ENCODE peak calls at places on chromosomes 11 and 22, in seven cellular contexts. One of them, this sample, is unnamed.

GRCh38 chr11:98798333-98798732 is 222.4 kb upstream of the CNTN5 start:
- DNase-seq in mammary epithelial cell: no peak
- DNase-seq in spleen: no peak
- DNase-seq in breast epithelium: no peak
- DNase-seq in tibial artery: no peak
- DNase-seq in kidney: no peak
- DNase-seq in lung: no peak
- DNase-seq in this sample: no peak

GRCh38 chr11:113411536-113411935 is 24.0 kb downstream of the ANKK1 start:
- DNase-seq in kidney: no peak
- DNase-seq in breast epithelium: no peak
- DNase-seq in tibial artery: no peak
- DNase-seq in spleen: no peak
- DNase-seq in lung: no peak
- DNase-seq in mammary epithelial cell: no peak
- DNase-seq in this sample: no peak

GRCh38 chr11:72643547-72643946 is 30.7 kb downstream of the PDE2A start:
- DNase-seq in breast epithelium: no peak
- DNase-seq in spleen: no peak
- DNase-seq in kidney: no peak
- DNase-seq in tibial artery: peak
- DNase-seq in lung: no peak
- DNase-seq in mammary epithelial cell: peak
- DNase-seq in this sample: no peak

GRCh38 chr22:45284705-45285305 is at the start of gene UPK3A:
- DNase-seq in breast epithelium: no peak
- DNase-seq in mammary epithelial cell: peak
- DNase-seq in spleen: peak
- DNase-seq in kidney: peak
- DNase-seq in lung: peak
- DNase-seq in tibial artery: peak
- DNase-seq in this sample: no peak

GRCh38 chr11:8768625-8769333 is 86.2 kb downstream of the RPL27A start:
- DNase-seq in kidney: no peak
- DNase-seq in spleen: no peak
- DNase-seq in lung: peak
- DNase-seq in mammary epithelial cell: peak
- DNase-seq in tibial artery: peak
- DNase-seq in breast epithelium: no peak
- DNase-seq in this sample: no peak

GRCh38 chr11:6640985-6641701 is 14.5 kb downstream of the DCHS1 start:
- DNase-seq in lung: no peak
- DNase-seq in tibial artery: no peak
- DNase-seq in spleen: no peak
- DNase-seq in breast epithelium: no peak
- DNase-seq in kidney: peak
- DNase-seq in mammary epithelial cell: no peak
- DNase-seq in this sample: no peak

GRCh38 chr11:119759747-119760412 is 30.9 kb upstream of the NECTIN1 start:
- DNase-seq in lung: no peak
- DNase-seq in breast epithelium: no peak
- DNase-seq in kidney: no peak
- DNase-seq in tibial artery: no peak
- DNase-seq in spleen: peak
- DNase-seq in mammary epithelial cell: no peak
- DNase-seq in this sample: no peak

GRCh38 chr11:72430743-72431570 is 3.4 kb downstream of the CLPB start:
- DNase-seq in lung: no peak
- DNase-seq in breast epithelium: no peak
- DNase-seq in spleen: no peak
- DNase-seq in mammary epithelial cell: peak
- DNase-seq in kidney: peak
- DNase-seq in tibial artery: no peak
- DNase-seq in this sample: peak

GRCh38 chr22:20378110-20378509 is 15.8 kb upstream of the ZNF74 start:
- DNase-seq in kidney: no peak
- DNase-seq in breast epithelium: no peak
- DNase-seq in tibial artery: no peak
- DNase-seq in mammary epithelial cell: no peak
- DNase-seq in lung: no peak
- DNase-seq in spleen: no peak
- DNase-seq in this sample: no peak

GRCh38 chr11:43955381-43956118 is 13.1 kb downstream of the C11orf96 start:
- DNase-seq in tibial artery: no peak
- DNase-seq in kidney: no peak
- DNase-seq in mammary epithelial cell: peak
- DNase-seq in breast epithelium: no peak
- DNase-seq in lung: no peak
- DNase-seq in spleen: no peak
- DNase-seq in this sample: no peak

GRCh38 chr22:24482586-24482985 is 12.5 kb upstream of the UPB1 start:
- DNase-seq in breast epithelium: no peak
- DNase-seq in mammary epithelial cell: peak
- DNase-seq in tibial artery: no peak
- DNase-seq in spleen: no peak
- DNase-seq in kidney: no peak
- DNase-seq in lung: no peak
- DNase-seq in this sample: no peak

GRCh38 chr11:134658481-134659080 is 246.5 kb upstream of the B3GAT1 start:
- DNase-seq in tibial artery: peak
- DNase-seq in mammary epithelial cell: no peak
- DNase-seq in spleen: no peak
- DNase-seq in breast epithelium: no peak
- DNase-seq in lung: peak
- DNase-seq in kidney: peak
- DNase-seq in this sample: no peak

GRCh38 chr11:62921573-62922188 is 518 bp upstream of the CHRM1 start:
- DNase-seq in kidney: no peak
- DNase-seq in spleen: peak
- DNase-seq in mammary epithelial cell: no peak
- DNase-seq in breast epithelium: no peak
- DNase-seq in tibial artery: no peak
- DNase-seq in lung: no peak
- DNase-seq in this sample: no peak

GRCh38 chr11:21561589-21561988 is 631.3 kb upstream of the ANO5 start:
- DNase-seq in spleen: no peak
- DNase-seq in breast epithelium: no peak
- DNase-seq in lung: no peak
- DNase-seq in tibial artery: no peak
- DNase-seq in mammary epithelial cell: peak
- DNase-seq in kidney: no peak
- DNase-seq in this sample: no peak

GRCh38 chr11:106133529-106133928 is 56.1 kb downstream of the AASDHPPT start:
- DNase-seq in spleen: no peak
- DNase-seq in mammary epithelial cell: no peak
- DNase-seq in tibial artery: no peak
- DNase-seq in lung: no peak
- DNase-seq in kidney: no peak
- DNase-seq in breast epithelium: no peak
- DNase-seq in this sample: no peak

GRCh38 chr11:75582935-75583709 is 21.1 kb downstream of the SERPINH1 start:
- DNase-seq in mammary epithelial cell: no peak
- DNase-seq in lung: peak
- DNase-seq in tibial artery: peak
- DNase-seq in breast epithelium: peak
- DNase-seq in spleen: peak
- DNase-seq in kidney: peak
- DNase-seq in this sample: peak

GRCh38 chr11:73662445-73663157 is 16.2 kb downstream of the PLEKHB1 start:
- DNase-seq in tibial artery: no peak
- DNase-seq in breast epithelium: no peak
- DNase-seq in lung: no peak
- DNase-seq in spleen: no peak
- DNase-seq in kidney: no peak
- DNase-seq in mammary epithelial cell: no peak
- DNase-seq in this sample: no peak

GRCh38 chr11:38672445-38672844 is 2074.4 kb upstream of the RAG2 start:
- DNase-seq in breast epithelium: no peak
- DNase-seq in kidney: no peak
- DNase-seq in tibial artery: no peak
- DNase-seq in lung: no peak
- DNase-seq in spleen: no peak
- DNase-seq in mammary epithelial cell: peak
- DNase-seq in this sample: no peak

GRCh38 chr11:44623716-44624491 is 58.4 kb downstream of the CD82 start:
- DNase-seq in kidney: peak
- DNase-seq in lung: peak
- DNase-seq in tibial artery: peak
- DNase-seq in breast epithelium: peak
- DNase-seq in spleen: peak
- DNase-seq in mammary epithelial cell: no peak
- DNase-seq in this sample: peak

GRCh38 chr22:25942989-25943411 is 201.0 kb downstream of the MYO18B start:
- DNase-seq in breast epithelium: no peak
- DNase-seq in kidney: no peak
- DNase-seq in lung: no peak
- DNase-seq in tibial artery: no peak
- DNase-seq in mammary epithelial cell: no peak
- DNase-seq in spleen: no peak
- DNase-seq in this sample: peak

GRCh38 chr22:32870474-32870873 is 69.0 kb downstream of the TIMP3 start:
- DNase-seq in breast epithelium: no peak
- DNase-seq in tibial artery: no peak
- DNase-seq in lung: no peak
- DNase-seq in kidney: no peak
- DNase-seq in mammary epithelial cell: no peak
- DNase-seq in spleen: no peak
- DNase-seq in this sample: no peak

GRCh38 chr11:130916910-130917309 is 631 bp upstream of the SNX19 start:
- DNase-seq in spleen: peak
- DNase-seq in breast epithelium: no peak
- DNase-seq in kidney: no peak
- DNase-seq in tibial artery: no peak
- DNase-seq in mammary epithelial cell: no peak
- DNase-seq in lung: no peak
- DNase-seq in this sample: no peak
- H3K4me3 ChIP-seq in spleen: no peak
- H3K4me3 ChIP-seq in breast epithelium: peak
- H3K4me3 ChIP-seq in kidney: peak
- H3K4me3 ChIP-seq in tibial artery: peak
- H3K4me3 ChIP-seq in mammary epithelial cell: peak
- H3K4me3 ChIP-seq in lung: peak
- H3K4me3 ChIP-seq in this sample: peak

DNA sequence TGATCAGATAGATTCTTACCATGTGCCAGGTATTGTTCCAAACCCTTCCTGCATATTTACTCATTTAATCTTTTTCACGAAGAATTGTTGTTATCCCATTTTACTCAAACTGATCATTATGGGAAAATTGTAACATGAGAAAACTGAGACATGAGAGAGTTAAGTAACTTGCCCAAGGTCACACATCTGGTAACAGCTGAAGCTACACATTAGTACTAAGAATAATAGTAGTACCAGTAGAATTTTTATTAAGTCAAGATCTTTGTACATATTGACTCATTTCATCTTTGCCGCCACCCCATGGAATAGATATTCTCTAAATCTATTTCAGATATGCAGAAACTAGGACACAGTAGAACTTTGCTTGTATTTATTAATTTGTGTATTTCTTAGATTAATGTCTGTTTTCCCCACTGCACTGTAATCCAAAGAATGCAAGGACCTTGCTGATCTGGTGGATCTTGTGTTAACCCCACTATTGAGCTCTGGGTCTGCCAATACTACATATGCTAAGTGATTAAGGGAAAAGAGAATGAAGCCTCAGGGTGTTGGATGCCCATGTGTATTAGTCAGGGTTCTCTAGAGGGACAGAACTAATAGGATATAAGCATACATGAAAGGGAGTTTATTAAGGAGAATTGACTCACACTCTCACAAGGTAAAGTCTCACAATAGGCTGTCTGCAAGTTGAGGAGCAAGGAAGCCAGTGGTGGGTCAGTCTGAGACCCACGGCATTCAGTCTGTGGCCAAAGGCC is 72.8 kb downstream of the PARVA start:
- DNase-seq in tibial artery: no peak
- DNase-seq in lung: no peak
- DNase-seq in spleen: no peak
- DNase-seq in mammary epithelial cell: peak
- DNase-seq in kidney: no peak
- DNase-seq in breast epithelium: no peak
- DNase-seq in this sample: no peak
- H3K27ac ChIP-seq in tibial artery: no peak
- H3K27ac ChIP-seq in lung: no peak
- H3K27ac ChIP-seq in spleen: no peak
- H3K27ac ChIP-seq in mammary epithelial cell: peak
- H3K27ac ChIP-seq in kidney: no peak
- H3K27ac ChIP-seq in breast epithelium: no peak
- H3K27ac ChIP-seq in this sample: no peak

GRCh38 chr11:111363985-111364384 is 15.1 kb downstream of the POU2AF1 start:
- DNase-seq in tibial artery: no peak
- DNase-seq in spleen: no peak
- DNase-seq in kidney: no peak
- DNase-seq in breast epithelium: no peak
- DNase-seq in mammary epithelial cell: no peak
- DNase-seq in lung: no peak
- DNase-seq in this sample: no peak
- TF ChIP-seq CTCF in tibial artery: no peak
- TF ChIP-seq CTCF in spleen: no peak
- TF ChIP-seq CTCF in kidney: no peak
- TF ChIP-seq CTCF in breast epithelium: no peak
- TF ChIP-seq CTCF in mammary epithelial cell: no peak
- TF ChIP-seq CTCF in lung: no peak
- TF ChIP-seq CTCF in this sample: no peak

GRCh38 chr22:31291716-31292644 is at the start of gene PIK3IP1:
- DNase-seq in breast epithelium: peak
- DNase-seq in lung: peak
- DNase-seq in tibial artery: peak
- DNase-seq in mammary epithelial cell: peak
- DNase-seq in spleen: peak
- DNase-seq in kidney: peak
- DNase-seq in this sample: peak

GRCh38 chr22:31295413-31295812 is 3.1 kb upstream of the PIK3IP1 start:
- DNase-seq in breast epithelium: no peak
- DNase-seq in spleen: no peak
- DNase-seq in kidney: no peak
- DNase-seq in lung: no peak
- DNase-seq in mammary epithelial cell: no peak
- DNase-seq in tibial artery: no peak
- DNase-seq in this sample: no peak

GRCh38 chr22:31291403-31291715 is 929 bp downstream of the PIK3IP1 start:
- DNase-seq in mammary epithelial cell: no peak
- DNase-seq in tibial artery: no peak
- DNase-seq in kidney: no peak
- DNase-seq in breast epithelium: no peak
- DNase-seq in lung: no peak
- DNase-seq in spleen: no peak
- DNase-seq in this sample: no peak

GRCh38 chr22:31296258-31296657 is 4.0 kb upstream of the PIK3IP1 start:
- DNase-seq in mammary epithelial cell: peak
- DNase-seq in breast epithelium: no peak
- DNase-seq in kidney: no peak
- DNase-seq in tibial artery: no peak
- DNase-seq in spleen: no peak
- DNase-seq in lung: no peak
- DNase-seq in this sample: no peak

DNA sequence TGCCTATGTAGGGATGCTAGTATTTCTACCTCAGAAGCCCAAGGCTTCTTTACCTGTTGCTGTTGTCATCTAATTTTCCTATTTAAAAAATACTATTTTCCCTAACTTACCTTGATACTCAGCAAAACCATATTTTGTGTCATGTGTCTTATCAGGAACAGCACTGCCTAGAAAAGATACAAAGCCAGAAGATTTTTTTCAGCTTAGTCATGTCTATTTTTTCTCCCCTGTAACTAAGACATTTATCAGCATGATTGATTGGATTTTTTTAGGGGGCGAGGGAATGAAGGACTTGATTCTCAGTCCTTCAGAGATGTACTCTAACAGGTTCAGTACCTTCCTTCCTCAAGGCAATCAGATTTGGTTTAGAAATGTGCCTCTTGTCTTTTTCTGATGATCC is 3.5 kb upstream of the PIK3IP1 start:
- DNase-seq in tibial artery: no peak
- DNase-seq in kidney: no peak
- DNase-seq in lung: no peak
- DNase-seq in breast epithelium: no peak
- DNase-seq in mammary epithelial cell: peak
- DNase-seq in spleen: no peak
- DNase-seq in this sample: no peak
- H3K4me3 ChIP-seq in tibial artery: no peak
- H3K4me3 ChIP-seq in kidney: no peak
- H3K4me3 ChIP-seq in lung: no peak
- H3K4me3 ChIP-seq in breast epithelium: no peak
- H3K4me3 ChIP-seq in mammary epithelial cell: no peak
- H3K4me3 ChIP-seq in spleen: no peak
- H3K4me3 ChIP-seq in this sample: no peak

This sample was measured in WERI-Rb-1.